ENCODE peak calls at places on chromosomes 3 and 15, in eight cellular contexts. U is progenitor cell of endocrine pancreas; I is CD4-positive, alpha-beta T cell; V is fibroblast of lung; J is GM12878; G is Calu3; F is CD8-positive, alpha-beta T cell; R is nephron progenitor cell. T is an unnamed sample.

GRCh38 chr3:123188058-123188457 is 13.7 kb upstream of the SEC22A start:
- DNase-seq in V (no peak), J (no peak), U (no peak), G (no peak), R (no peak), F (no peak), I (no peak), T (no peak)

GRCh38 chr3:182979719-182980191 is 583 bp downstream of the DCUN1D1 start:
- DNase-seq in V (peak; percentile 19), J (no peak), F (peak; percentile 9), U (peak; percentile 18), I (no peak), R (peak; percentile 64), G (peak; percentile 44), T (peak; percentile 51)

GRCh38 chr3:171458857-171459129 is 1.4 kb downstream of the TNIK start:
- DNase-seq in I (no peak), F (no peak), R (peak; percentile 25), U (no peak), J (no peak), G (peak; percentile 23), V (no peak), T (peak; percentile 37)

GRCh38 chr15:71049706-71050422 is 65.4 kb upstream of the THSD4 start:
- DNase-seq in J (no peak), U (no peak), I (no peak), V (peak; percentile 67), F (no peak), G (no peak), R (no peak), T (no peak)

GRCh38 chr3:180918542-180918941 is 6.1 kb downstream of the FXR1 start:
- DNase-seq in R (no peak), G (no peak), J (no peak), F (no peak), U (no peak), V (no peak), I (no peak), T (no peak)

GRCh38 chr3:8421711-8422110 is 79.9 kb upstream of the LMCD1 start:
- DNase-seq in V (no peak), J (no peak), I (no peak), U (no peak), G (no peak), F (no peak), R (no peak), T (no peak)

GRCh38 chr15:70152070-70152480 is 54.4 kb upstream of the TLE3 start:
- DNase-seq in F (no peak), U (no peak), V (peak; percentile 64), G (no peak), J (no peak), I (no peak), R (no peak), T (peak; percentile 31)

GRCh38 chr3:24598691-24599090 is 104.0 kb upstream of the THRB start:
- DNase-seq in I (no peak), J (no peak), V (peak; percentile 49), G (peak; percentile 55), R (no peak), F (no peak), U (no peak), T (no peak)

DNA sequence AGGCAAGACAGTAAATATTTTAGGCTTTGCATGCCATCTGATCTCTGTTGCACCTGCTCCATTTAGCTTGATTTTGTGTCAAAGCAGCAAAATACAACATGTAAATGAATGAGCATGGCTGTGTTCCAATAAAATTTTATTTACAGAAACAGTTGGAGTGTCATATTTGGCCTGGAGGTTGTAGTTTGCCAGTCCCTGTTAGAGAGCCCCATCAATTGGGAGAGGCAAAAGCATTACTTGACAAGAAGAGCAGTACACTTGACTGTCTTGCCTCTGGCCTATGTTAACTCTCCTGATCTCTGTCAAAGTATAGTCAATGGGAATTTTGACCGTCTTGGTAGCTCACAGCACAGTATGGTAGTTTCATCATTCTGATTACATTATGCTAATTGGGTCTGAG is 35.4 kb downstream of the SLC28A2 start:
- DNase-seq in F (no peak), G (no peak), R (no peak), U (no peak), V (no peak), I (no peak), J (no peak), T (no peak)
- TF ChIP-seq CTCF in F (no peak), G (no peak), R (no peak), U (no peak), V (no peak), I (no peak), J (no peak), T (no peak)

DNA sequence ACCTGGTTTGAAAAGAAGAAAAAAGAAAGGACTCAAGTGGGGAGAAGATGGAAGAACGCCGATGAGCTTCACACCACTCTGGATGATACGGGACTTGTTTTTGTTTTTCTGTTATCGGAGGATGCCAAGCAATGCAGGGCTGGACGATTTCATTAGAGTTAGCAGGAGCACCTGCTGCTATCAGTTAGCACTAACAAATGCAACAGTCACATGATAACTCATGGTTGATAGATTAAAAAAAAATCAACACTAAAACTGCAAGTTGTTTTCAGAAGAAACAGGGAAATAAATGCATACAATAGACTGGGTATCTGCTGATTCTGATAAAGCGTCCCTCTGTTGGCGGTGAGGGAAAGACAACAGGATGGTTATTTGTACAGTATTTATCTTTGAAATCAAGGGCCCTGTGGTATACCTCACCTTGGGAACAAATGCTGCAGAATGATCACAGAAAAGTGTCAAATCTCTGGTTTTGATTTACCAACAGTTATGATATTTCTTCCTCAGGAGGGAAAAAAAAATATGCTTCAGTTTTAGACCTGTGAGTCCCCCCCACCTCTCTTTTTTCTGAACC is 575.1 kb downstream of the FOXP1 start:
- DNase-seq in R (no peak), G (no peak), V (no peak), U (no peak), F (peak; percentile 12), J (no peak), I (no peak), T (no peak)
- TF ChIP-seq CTCF in R (no peak), G (no peak), V (no peak), U (no peak), F (no peak), J (no peak), I (no peak), T (no peak)

GRCh38 chr15:56098230-56098899 is 105.0 kb upstream of the NEDD4 start:
- DNase-seq in J (no peak), I (no peak), R (no peak), V (no peak), G (no peak), U (no peak), F (no peak), T (no peak)
- TF ChIP-seq CTCF in J (no peak), I (no peak), R (no peak), V (no peak), G (peak; percentile 16), U (no peak), F (no peak), T (no peak)

GRCh38 chr3:102481050-102481449 is 46.2 kb downstream of the ZPLD1 start:
- DNase-seq in G (no peak), I (no peak), J (no peak), V (no peak), R (no peak), F (no peak), U (no peak), T (no peak)
- TF ChIP-seq CTCF in G (no peak), I (no peak), J (no peak), V (no peak), R (no peak), F (no peak), U (no peak), T (no peak)

GRCh38 chr3:103056953-103057450 is 622.2 kb downstream of the ZPLD1 start:
- DNase-seq in J (no peak), G (peak; percentile 35), V (peak; percentile 46), R (no peak), U (no peak), I (no peak), F (no peak), T (peak; percentile 21)
- TF ChIP-seq CTCF in J (peak; percentile 9), G (no peak), V (no peak), R (no peak), U (no peak), I (no peak), F (no peak), T (no peak)

GRCh38 chr3:178443634-178444033 is 92.6 kb upstream of the KCNMB2 start:
- DNase-seq in I (no peak), R (no peak), V (no peak), U (no peak), F (no peak), J (no peak), G (no peak), T (no peak)
- TF ChIP-seq CTCF in I (no peak), R (no peak), V (no peak), U (no peak), F (no peak), J (peak; percentile 23), G (no peak), T (no peak)

GRCh38 chr3:120357807-120358206 is 8.7 kb upstream of the LRRC58 start:
- DNase-seq in F (no peak), I (no peak), U (no peak), R (no peak), J (no peak), V (no peak), G (no peak), T (no peak)
- TF ChIP-seq CTCF in F (no peak), I (peak; percentile 24), U (no peak), R (no peak), J (peak; percentile 27), V (no peak), G (no peak), T (no peak)

DNA sequence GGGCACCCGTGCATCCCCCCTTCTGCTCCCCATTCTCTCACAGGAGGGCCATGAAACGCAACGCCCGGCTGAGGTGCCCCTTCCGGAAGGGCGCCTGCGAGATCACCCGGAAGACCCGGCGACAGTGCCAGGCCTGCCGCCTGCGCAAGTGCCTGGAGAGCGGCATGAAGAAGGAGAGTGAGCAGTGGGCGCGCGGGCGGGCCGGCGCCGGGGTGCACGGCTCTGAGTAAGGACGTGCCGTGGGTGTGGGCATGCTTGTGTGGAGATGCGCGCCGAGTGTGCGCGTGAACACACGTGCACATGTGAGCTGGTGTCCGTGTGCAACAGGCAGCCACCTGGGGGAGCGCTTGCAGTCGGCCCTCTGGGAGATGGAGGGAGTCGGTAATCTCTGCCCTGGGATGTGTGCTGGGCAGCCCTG is 28.1 kb downstream of the NR1I2 start:
- DNase-seq in F (peak; percentile 52), I (peak; percentile 48), G (no peak), U (no peak), R (no peak), J (peak; percentile 35), V (peak; percentile 39), T (no peak)
- TF ChIP-seq CTCF in F (no peak), I (peak; percentile 27), G (no peak), U (no peak), R (no peak), J (peak; percentile 47), V (peak; percentile 21), T (no peak)